ENCODE peak calls at places on chromosomes 2 and 18, in eight cellular contexts. One of them, this sample, is unnamed.

GRCh38 chr18:73778052-73778395 is 369.6 kb downstream of the FBXO15 start:
- DNase-seq in NCI-H748 treated with DMSO at 0.1 percent for 48 hours: no peak
- DNase-seq in GM20000: no peak
- DNase-seq in A673: no peak
- DNase-seq in dermis microvascular lymphatic vessel endothelial cell: peak
- DNase-seq in CD4-positive, CD25-positive, alpha-beta regulatory T cell: no peak
- DNase-seq in hepatocyte: no peak
- DNase-seq in KG1: no peak
- DNase-seq in this sample: no peak

GRCh38 chr18:50986360-50987087 is 18.7 kb downstream of the ELAC1 start:
- DNase-seq in NCI-H748 treated with DMSO at 0.1 percent for 48 hours: no peak
- DNase-seq in GM20000: no peak
- DNase-seq in A673: no peak
- DNase-seq in dermis microvascular lymphatic vessel endothelial cell: no peak
- DNase-seq in CD4-positive, CD25-positive, alpha-beta regulatory T cell: no peak
- DNase-seq in hepatocyte: no peak
- DNase-seq in KG1: no peak
- DNase-seq in this sample: no peak

GRCh38 chr2:37737507-37737906 is 66.1 kb upstream of the CDC42EP3 start:
- DNase-seq in NCI-H748 treated with DMSO at 0.1 percent for 48 hours: no peak
- DNase-seq in GM20000: no peak
- DNase-seq in A673: no peak
- DNase-seq in dermis microvascular lymphatic vessel endothelial cell: no peak
- DNase-seq in CD4-positive, CD25-positive, alpha-beta regulatory T cell: no peak
- DNase-seq in hepatocyte: no peak
- DNase-seq in KG1: no peak
- DNase-seq in this sample: no peak

GRCh38 chr2:54523336-54523959 is 67.3 kb downstream of the SPTBN1 start:
- DNase-seq in NCI-H748 treated with DMSO at 0.1 percent for 48 hours: no peak
- DNase-seq in GM20000: no peak
- DNase-seq in A673: no peak
- DNase-seq in dermis microvascular lymphatic vessel endothelial cell: no peak
- DNase-seq in CD4-positive, CD25-positive, alpha-beta regulatory T cell: no peak
- DNase-seq in hepatocyte: no peak
- DNase-seq in KG1: no peak
- DNase-seq in this sample: no peak

GRCh38 chr2:11292464-11293255 is 51.8 kb downstream of the ROCK2 start:
- DNase-seq in NCI-H748 treated with DMSO at 0.1 percent for 48 hours: no peak
- DNase-seq in GM20000: no peak
- DNase-seq in A673: peak
- DNase-seq in dermis microvascular lymphatic vessel endothelial cell: no peak
- DNase-seq in CD4-positive, CD25-positive, alpha-beta regulatory T cell: no peak
- DNase-seq in hepatocyte: no peak
- DNase-seq in KG1: no peak
- DNase-seq in this sample: no peak

GRCh38 chr2:173511357-173511756 is 156.7 kb downstream of the CDCA7 start:
- DNase-seq in NCI-H748 treated with DMSO at 0.1 percent for 48 hours: peak
- DNase-seq in GM20000: no peak
- DNase-seq in A673: no peak
- DNase-seq in dermis microvascular lymphatic vessel endothelial cell: no peak
- DNase-seq in CD4-positive, CD25-positive, alpha-beta regulatory T cell: no peak
- DNase-seq in hepatocyte: no peak
- DNase-seq in KG1: no peak
- DNase-seq in this sample: no peak

GRCh38 chr2:38214209-38214717 is 138.3 kb upstream of the CYP1B1 start:
- DNase-seq in NCI-H748 treated with DMSO at 0.1 percent for 48 hours: no peak
- DNase-seq in GM20000: no peak
- DNase-seq in A673: no peak
- DNase-seq in dermis microvascular lymphatic vessel endothelial cell: no peak
- DNase-seq in CD4-positive, CD25-positive, alpha-beta regulatory T cell: peak
- DNase-seq in hepatocyte: no peak
- DNase-seq in KG1: no peak
- DNase-seq in this sample: no peak

GRCh38 chr2:27690052-27690451 is 26.4 kb downstream of the SLC4A1AP start:
- DNase-seq in NCI-H748 treated with DMSO at 0.1 percent for 48 hours: no peak
- DNase-seq in GM20000: no peak
- DNase-seq in A673: no peak
- DNase-seq in dermis microvascular lymphatic vessel endothelial cell: no peak
- DNase-seq in CD4-positive, CD25-positive, alpha-beta regulatory T cell: no peak
- DNase-seq in hepatocyte: no peak
- DNase-seq in KG1: no peak
- DNase-seq in this sample: no peak

GRCh38 chr2:239930871-239931771 is 94.0 kb downstream of the NDUFA10 start:
- DNase-seq in NCI-H748 treated with DMSO at 0.1 percent for 48 hours: no peak
- DNase-seq in GM20000: no peak
- DNase-seq in A673: no peak
- DNase-seq in dermis microvascular lymphatic vessel endothelial cell: no peak
- DNase-seq in CD4-positive, CD25-positive, alpha-beta regulatory T cell: no peak
- DNase-seq in hepatocyte: no peak
- DNase-seq in KG1: no peak
- DNase-seq in this sample: no peak

GRCh38 chr18:76099931-76100457 is 395.0 kb downstream of the ZNF516 start:
- DNase-seq in NCI-H748 treated with DMSO at 0.1 percent for 48 hours: no peak
- DNase-seq in GM20000: no peak
- DNase-seq in A673: no peak
- DNase-seq in dermis microvascular lymphatic vessel endothelial cell: no peak
- DNase-seq in CD4-positive, CD25-positive, alpha-beta regulatory T cell: no peak
- DNase-seq in hepatocyte: no peak
- DNase-seq in KG1: no peak
- DNase-seq in this sample: no peak

GRCh38 chr2:223560704-223561435 is 41.3 kb downstream of the SCG2 start:
- DNase-seq in NCI-H748 treated with DMSO at 0.1 percent for 48 hours: peak
- DNase-seq in GM20000: no peak
- DNase-seq in A673: peak
- DNase-seq in dermis microvascular lymphatic vessel endothelial cell: no peak
- DNase-seq in CD4-positive, CD25-positive, alpha-beta regulatory T cell: no peak
- DNase-seq in hepatocyte: no peak
- DNase-seq in KG1: no peak
- DNase-seq in this sample: no peak

GRCh38 chr2:149313512-149313972 is 16.8 kb upstream of the LYPD6 start:
- DNase-seq in NCI-H748 treated with DMSO at 0.1 percent for 48 hours: peak
- DNase-seq in GM20000: peak
- DNase-seq in A673: peak
- DNase-seq in dermis microvascular lymphatic vessel endothelial cell: no peak
- DNase-seq in CD4-positive, CD25-positive, alpha-beta regulatory T cell: peak
- DNase-seq in hepatocyte: peak
- DNase-seq in KG1: no peak
- DNase-seq in this sample: no peak

GRCh38 chr2:225091336-225091735 is 49.1 kb upstream of the DOCK10 start:
- DNase-seq in NCI-H748 treated with DMSO at 0.1 percent for 48 hours: no peak
- DNase-seq in GM20000: no peak
- DNase-seq in A673: no peak
- DNase-seq in dermis microvascular lymphatic vessel endothelial cell: no peak
- DNase-seq in CD4-positive, CD25-positive, alpha-beta regulatory T cell: no peak
- DNase-seq in hepatocyte: no peak
- DNase-seq in KG1: no peak
- DNase-seq in this sample: no peak

GRCh38 chr2:233713262-233713615 is 532 bp downstream of the UGT1A5 start:
- DNase-seq in NCI-H748 treated with DMSO at 0.1 percent for 48 hours: no peak
- DNase-seq in GM20000: no peak
- DNase-seq in A673: no peak
- DNase-seq in dermis microvascular lymphatic vessel endothelial cell: no peak
- DNase-seq in CD4-positive, CD25-positive, alpha-beta regulatory T cell: no peak
- DNase-seq in hepatocyte: no peak
- DNase-seq in KG1: no peak
- DNase-seq in this sample: no peak

GRCh38 chr18:61992923-61993322 is 100.1 kb upstream of the RNF152 start:
- DNase-seq in NCI-H748 treated with DMSO at 0.1 percent for 48 hours: no peak
- DNase-seq in GM20000: no peak
- DNase-seq in A673: peak
- DNase-seq in dermis microvascular lymphatic vessel endothelial cell: peak
- DNase-seq in CD4-positive, CD25-positive, alpha-beta regulatory T cell: no peak
- DNase-seq in hepatocyte: no peak
- DNase-seq in KG1: no peak
- DNase-seq in this sample: peak

GRCh38 chr2:128440666-128441340 is 122.1 kb upstream of the HS6ST1 start:
- DNase-seq in NCI-H748 treated with DMSO at 0.1 percent for 48 hours: no peak
- DNase-seq in GM20000: no peak
- DNase-seq in A673: no peak
- DNase-seq in dermis microvascular lymphatic vessel endothelial cell: no peak
- DNase-seq in CD4-positive, CD25-positive, alpha-beta regulatory T cell: no peak
- DNase-seq in hepatocyte: no peak
- DNase-seq in KG1: no peak
- DNase-seq in this sample: no peak

GRCh38 chr18:30929065-30929464 is 113.5 kb downstream of the DSC3 start:
- DNase-seq in NCI-H748 treated with DMSO at 0.1 percent for 48 hours: no peak
- DNase-seq in GM20000: no peak
- DNase-seq in A673: no peak
- DNase-seq in dermis microvascular lymphatic vessel endothelial cell: no peak
- DNase-seq in CD4-positive, CD25-positive, alpha-beta regulatory T cell: no peak
- DNase-seq in hepatocyte: no peak
- DNase-seq in KG1: no peak
- DNase-seq in this sample: no peak

GRCh38 chr2:145827235-145827634 is 1307.3 kb upstream of the ZEB2 start:
- DNase-seq in NCI-H748 treated with DMSO at 0.1 percent for 48 hours: no peak
- DNase-seq in GM20000: no peak
- DNase-seq in A673: no peak
- DNase-seq in dermis microvascular lymphatic vessel endothelial cell: no peak
- DNase-seq in CD4-positive, CD25-positive, alpha-beta regulatory T cell: no peak
- DNase-seq in hepatocyte: no peak
- DNase-seq in KG1: no peak
- DNase-seq in this sample: no peak

GRCh38 chr2:55419236-55419513 is 481 bp downstream of the CCDC88A start:
- DNase-seq in NCI-H748 treated with DMSO at 0.1 percent for 48 hours: peak
- DNase-seq in GM20000: peak
- DNase-seq in A673: peak
- DNase-seq in dermis microvascular lymphatic vessel endothelial cell: no peak
- DNase-seq in CD4-positive, CD25-positive, alpha-beta regulatory T cell: no peak
- DNase-seq in hepatocyte: no peak
- DNase-seq in KG1: no peak
- DNase-seq in this sample: no peak

GRCh38 chr2:45177870-45178269 is 168.6 kb upstream of the SIX2 start:
- DNase-seq in NCI-H748 treated with DMSO at 0.1 percent for 48 hours: no peak
- DNase-seq in GM20000: no peak
- DNase-seq in A673: no peak
- DNase-seq in dermis microvascular lymphatic vessel endothelial cell: no peak
- DNase-seq in CD4-positive, CD25-positive, alpha-beta regulatory T cell: no peak
- DNase-seq in hepatocyte: no peak
- DNase-seq in KG1: no peak
- DNase-seq in this sample: no peak

GRCh38 chr2:241029599-241030332 is 31.3 kb downstream of the SNED1 start:
- DNase-seq in NCI-H748 treated with DMSO at 0.1 percent for 48 hours: no peak
- DNase-seq in GM20000: no peak
- DNase-seq in A673: no peak
- DNase-seq in dermis microvascular lymphatic vessel endothelial cell: no peak
- DNase-seq in CD4-positive, CD25-positive, alpha-beta regulatory T cell: no peak
- DNase-seq in hepatocyte: no peak
- DNase-seq in KG1: no peak
- DNase-seq in this sample: no peak

GRCh38 chr2:112150851-112151250 is 12.7 kb downstream of the FBLN7 start:
- DNase-seq in NCI-H748 treated with DMSO at 0.1 percent for 48 hours: no peak
- DNase-seq in GM20000: no peak
- DNase-seq in A673: no peak
- DNase-seq in dermis microvascular lymphatic vessel endothelial cell: no peak
- DNase-seq in CD4-positive, CD25-positive, alpha-beta regulatory T cell: no peak
- DNase-seq in hepatocyte: no peak
- DNase-seq in KG1: no peak
- DNase-seq in this sample: no peak

GRCh38 chr18:49733896-49734585 is 79.3 kb downstream of the ACAA2 start:
- DNase-seq in NCI-H748 treated with DMSO at 0.1 percent for 48 hours: no peak
- DNase-seq in GM20000: no peak
- DNase-seq in A673: no peak
- DNase-seq in dermis microvascular lymphatic vessel endothelial cell: no peak
- DNase-seq in CD4-positive, CD25-positive, alpha-beta regulatory T cell: no peak
- DNase-seq in hepatocyte: no peak
- DNase-seq in KG1: no peak
- DNase-seq in this sample: no peak

GRCh38 chr18:23805898-23806297 is 116.6 kb downstream of the LAMA3 start:
- DNase-seq in NCI-H748 treated with DMSO at 0.1 percent for 48 hours: no peak
- DNase-seq in GM20000: no peak
- DNase-seq in A673: no peak
- DNase-seq in dermis microvascular lymphatic vessel endothelial cell: no peak
- DNase-seq in CD4-positive, CD25-positive, alpha-beta regulatory T cell: no peak
- DNase-seq in hepatocyte: no peak
- DNase-seq in KG1: no peak
- DNase-seq in this sample: no peak

GRCh38 chr2:144403940-144404339 is 116.0 kb downstream of the ZEB2 start:
- DNase-seq in NCI-H748 treated with DMSO at 0.1 percent for 48 hours: no peak
- DNase-seq in GM20000: no peak
- DNase-seq in A673: no peak
- DNase-seq in dermis microvascular lymphatic vessel endothelial cell: no peak
- DNase-seq in CD4-positive, CD25-positive, alpha-beta regulatory T cell: no peak
- DNase-seq in hepatocyte: no peak
- DNase-seq in KG1: no peak
- DNase-seq in this sample: no peak

GRCh38 chr2:189304360-189304759 is 124.8 kb upstream of the COL5A2 start:
- DNase-seq in NCI-H748 treated with DMSO at 0.1 percent for 48 hours: no peak
- DNase-seq in GM20000: no peak
- DNase-seq in A673: no peak
- DNase-seq in dermis microvascular lymphatic vessel endothelial cell: no peak
- DNase-seq in CD4-positive, CD25-positive, alpha-beta regulatory T cell: peak
- DNase-seq in hepatocyte: no peak
- DNase-seq in KG1: no peak
- DNase-seq in this sample: no peak

GRCh38 chr2:217994776-217995274 is 8.0 kb downstream of the TNS1 start:
- DNase-seq in NCI-H748 treated with DMSO at 0.1 percent for 48 hours: no peak
- DNase-seq in GM20000: no peak
- DNase-seq in A673: no peak
- DNase-seq in dermis microvascular lymphatic vessel endothelial cell: no peak
- DNase-seq in CD4-positive, CD25-positive, alpha-beta regulatory T cell: no peak
- DNase-seq in hepatocyte: no peak
- DNase-seq in KG1: no peak
- DNase-seq in this sample: no peak

GRCh38 chr2:1864981-1865421 is 120.7 kb upstream of the PXDN start:
- DNase-seq in NCI-H748 treated with DMSO at 0.1 percent for 48 hours: no peak
- DNase-seq in GM20000: no peak
- DNase-seq in A673: no peak
- DNase-seq in dermis microvascular lymphatic vessel endothelial cell: no peak
- DNase-seq in CD4-positive, CD25-positive, alpha-beta regulatory T cell: no peak
- DNase-seq in hepatocyte: no peak
- DNase-seq in KG1: no peak
- DNase-seq in this sample: no peak

GRCh38 chr2:84435331-84436081 is 23.6 kb downstream of the SUCLG1 start:
- DNase-seq in NCI-H748 treated with DMSO at 0.1 percent for 48 hours: no peak
- DNase-seq in GM20000: no peak
- DNase-seq in A673: no peak
- DNase-seq in dermis microvascular lymphatic vessel endothelial cell: no peak
- DNase-seq in CD4-positive, CD25-positive, alpha-beta regulatory T cell: no peak
- DNase-seq in hepatocyte: peak
- DNase-seq in KG1: no peak
- DNase-seq in this sample: no peak